ENCODE peak calls at places on chromosomes 13 and 19, in four cellular contexts. P is AG20443; W is stimulated activated CD4-positive, alpha-beta T cell treated with anti-CD3 and anti-CD28 coated beads, TNF-alpha, amount 100 ng/mL, for 1 hour; F is NB4. T is an unnamed sample.

GRCh38 chr13:114063545-114064515 is 68.6 kb downstream of the RASA3 start:
- DNase-seq in P (peak), W (no peak), F (peak), T (peak)

GRCh38 chr13:75715598-75716523 is 79.7 kb downstream of the LMO7 start:
- DNase-seq in P (no peak), W (no peak), F (no peak), T (no peak)

GRCh38 chr13:44218501-44219240 is 155.0 kb upstream of the SERP2 start:
- DNase-seq in P (peak), W (no peak), F (no peak), T (peak)

GRCh38 chr13:45361596-45362206 is 20.7 kb upstream of the TPT1 start:
- DNase-seq in P (peak), W (no peak), F (no peak), T (peak)

GRCh38 chr13:76865996-76866503 is 20.2 kb downstream of the KCTD12 start:
- DNase-seq in P (no peak), W (no peak), F (no peak), T (no peak)

GRCh38 chr19:4388171-4389063 is 11.9 kb downstream of the SH3GL1 start:
- DNase-seq in P (no peak), W (no peak), F (no peak), T (no peak)

GRCh38 chr19:524062-524674 is 7.4 kb upstream of the CDC34 start:
- DNase-seq in P (no peak), W (no peak), F (peak), T (peak)

GRCh38 chr13:40143559-40143958 is 488.1 kb downstream of the COG6 start:
- DNase-seq in P (no peak), W (no peak), F (no peak), T (no peak)

GRCh38 chr19:40300668-40301067 is 15.5 kb upstream of the AKT2 start:
- DNase-seq in P (no peak), W (no peak), F (no peak), T (no peak)

GRCh38 chr19:8161135-8161646 is 11.8 kb upstream of the FBN3 start:
- DNase-seq in P (no peak), W (no peak), F (peak), T (peak)

GRCh38 chr13:72726721-72727416 is 560 bp downstream of the MZT1 start:
- DNase-seq in P (peak), W (no peak), F (peak), T (peak)

GRCh38 chr19:33803383-33803782 is 6.7 kb downstream of the KCTD15 start:
- DNase-seq in P (no peak), W (no peak), F (no peak), T (no peak)

GRCh38 chr13:45184693-45185092 is 16.2 kb downstream of the KCTD4 start:
- DNase-seq in P (no peak), W (no peak), F (no peak), T (no peak)

GRCh38 chr13:39676315-39676876 is 20.9 kb downstream of the COG6 start:
- DNase-seq in P (peak), W (no peak), F (peak), T (no peak)

GRCh38 chr13:95784891-95785290 is 108.0 kb downstream of the DNAJC3 start:
- DNase-seq in P (no peak), W (no peak), F (no peak), T (no peak)

GRCh38 chr13:23044906-23045305 is 135.9 kb upstream of the SGCG start:
- DNase-seq in P (no peak), W (no peak), F (no peak), T (no peak)

GRCh38 chr13:40993987-40994386 is 25.1 kb downstream of the ELF1 start:
- DNase-seq in P (no peak), W (no peak), F (no peak), T (no peak)

GRCh38 chr19:4064551-4065260 is 2.0 kb downstream of the ZBTB7A start:
- DNase-seq in P (peak), W (no peak), F (peak), T (peak)

GRCh38 chr19:35462476-35462953 is 14.5 kb downstream of the FFAR2 start:
- DNase-seq in P (no peak), W (peak), F (peak), T (no peak)

GRCh38 chr13:23909606-23910005 is 12.3 kb upstream of the C1QTNF9B start:
- DNase-seq in P (no peak), W (no peak), F (no peak), T (no peak)

GRCh38 chr13:19834704-19835103 is 28.7 kb downstream of the ZMYM5 start:
- DNase-seq in P (no peak), W (no peak), F (no peak), T (no peak)

GRCh38 chr13:107185889-107186288 is 618.0 kb upstream of the ARGLU1 start:
- DNase-seq in P (no peak), W (no peak), F (no peak), T (peak)

GRCh38 chr13:113063091-113063491 is 42.5 kb upstream of the F7 start:
- DNase-seq in P (no peak), W (no peak), F (no peak), T (no peak)

GRCh38 chr19:38971672-38972071 is 3.9 kb downstream of the FBXO17 start:
- DNase-seq in P (no peak), W (no peak), F (no peak), T (no peak)

GRCh38 chr19:22623841-22624221 is 10.3 kb upstream of the ZNF492 start:
- DNase-seq in P (no peak), W (no peak), F (no peak), T (no peak)